ENCODE peak calls at places on chromosomes 11 and 22, in eight cellular contexts. Y, E, L, N, M, V, X and T are unnamed samples.

GRCh38 chr22:36386351-36386899 is 1.3 kb downstream of the MYH9 start:
- DNase-seq in Y (no peak), E (no peak), L (no peak), N (peak), M (no peak), V (no peak), X (no peak), T (peak)

GRCh38 chr11:32400196-32400595 is 35.1 kb downstream of the WT1 start:
- DNase-seq in Y (no peak), E (no peak), L (peak), N (no peak), M (peak), V (peak), X (no peak), T (no peak)

GRCh38 chr11:117520201-117520600 is 192.5 kb downstream of the CEP164 start:
- DNase-seq in Y (no peak), E (peak), L (no peak), N (no peak), M (no peak), V (peak), X (no peak), T (no peak)

GRCh38 chr11:32391479-32391878 is 43.9 kb downstream of the WT1 start:
- DNase-seq in Y (no peak), E (no peak), L (no peak), N (no peak), M (no peak), V (no peak), X (no peak), T (no peak)

GRCh38 chr22:49623176-49623575 is 204.5 kb downstream of the BRD1 start:
- DNase-seq in Y (no peak), E (no peak), L (no peak), N (no peak), M (no peak), V (no peak), X (no peak), T (peak)

GRCh38 chr11:33685061-33685460 is 15.6 kb downstream of the C11orf91 start:
- DNase-seq in Y (no peak), E (peak), L (no peak), N (no peak), M (no peak), V (peak), X (no peak), T (no peak)

GRCh38 chr11:3855808-3856491 is 486 bp downstream of the STIM1 start:
- DNase-seq in Y (no peak), E (peak), L (peak), N (peak), M (peak), V (peak), X (no peak), T (peak)

GRCh38 chr22:45006101-45006872 is 3.5 kb downstream of the PHF21B start:
- DNase-seq in Y (no peak), E (no peak), L (no peak), N (no peak), M (no peak), V (no peak), X (no peak), T (no peak)

GRCh38 chr22:37563153-37564081 is 3.1 kb downstream of the CDC42EP1 start:
- DNase-seq in Y (peak), E (no peak), L (peak), N (peak), M (peak), V (peak), X (peak), T (no peak)

GRCh38 chr11:31816467-31817053 is 5.4 kb upstream of the PAX6 start:
- DNase-seq in Y (no peak), E (peak), L (no peak), N (no peak), M (no peak), V (no peak), X (no peak), T (no peak)

GRCh38 chr11:65363770-65364169 is 9.2 kb downstream of the TIGD3 start:
- DNase-seq in Y (no peak), E (peak), L (no peak), N (no peak), M (no peak), V (no peak), X (no peak), T (no peak)

GRCh38 chr11:110317516-110317932 is 21.1 kb upstream of the RDX start:
- DNase-seq in Y (peak), E (peak), L (no peak), N (no peak), M (no peak), V (no peak), X (no peak), T (no peak)

GRCh38 chr22:30220338-30221009 is 26.1 kb downstream of the LIF start:
- DNase-seq in Y (no peak), E (no peak), L (no peak), N (no peak), M (no peak), V (no peak), X (no peak), T (no peak)